ENCODE peak calls at places on chromosomes 4 and X, in ten cellular contexts. H, A, B, C, Q, Y, N, W, P and J are unnamed samples.

GRCh38 chrX:38860106-38861013 is 59.1 kb downstream of the MID1IP1 start:
- DNase-seq in P (no peak), N (no peak), Q (no peak), A (no peak), C (no peak), H (no peak), Y (no peak), W (no peak), B (no peak), J (no peak)

GRCh38 chr4:156378053-156378665 is 424.5 kb upstream of the CTSO start:
- DNase-seq in B (peak), C (peak), W (no peak), N (peak), P (no peak), H (peak), A (peak), Q (peak), Y (peak), J (peak)

GRCh38 chrX:72121381-72121780 is 10.3 kb downstream of the RTL5 start:
- DNase-seq in Y (peak), W (no peak), H (no peak), C (no peak), B (peak), Q (no peak), A (no peak), N (no peak), P (no peak), J (peak)

GRCh38 chr4:41361831-41362646 is 105.3 kb downstream of the UCHL1 start:
- DNase-seq in Y (no peak), W (no peak), H (peak), A (no peak), C (no peak), N (no peak), P (no peak), Q (peak), B (peak), J (peak)

GRCh38 chr4:158938462-158939044 is 164.3 kb upstream of the RAPGEF2 start:
- DNase-seq in B (no peak), P (no peak), H (no peak), C (no peak), W (no peak), N (no peak), Q (no peak), A (no peak), Y (peak), J (peak)

GRCh38 chrX:3651272-3651671 is 62.2 kb downstream of the PRKX start:
- DNase-seq in H (no peak), B (peak), W (no peak), Y (peak), Q (peak), P (no peak), C (no peak), N (peak), A (no peak), J (peak)

GRCh38 chr4:107814758-107815552 is 9.8 kb upstream of the SGMS2 start:
- DNase-seq in Q (no peak), B (no peak), C (no peak), P (no peak), A (no peak), H (no peak), N (no peak), W (no peak), Y (no peak), J (no peak)

GRCh38 chr4:159937595-159937994 is 834.7 kb downstream of the RAPGEF2 start:
- DNase-seq in N (no peak), H (no peak), P (no peak), Y (no peak), A (no peak), C (no peak), B (no peak), W (no peak), Q (no peak), J (no peak)

GRCh38 chrX:80335062-80335830 is 85.0 kb upstream of the TENT5D start:
- DNase-seq in A (peak), P (no peak), C (peak), Q (peak), H (peak), B (peak), W (no peak), Y (no peak), N (no peak), J (peak)

GRCh38 chrX:17020828-17021821 is 74.7 kb downstream of the REPS2 start:
- DNase-seq in B (no peak), P (no peak), H (no peak), A (no peak), N (no peak), Q (no peak), Y (peak), C (no peak), W (no peak), J (peak)

GRCh38 chr4:141763373-141763772 is 127.0 kb downstream of the IL15 start:
- DNase-seq in B (no peak), Q (no peak), Y (no peak), A (no peak), N (no peak), P (no peak), W (no peak), C (no peak), H (no peak), J (no peak)

GRCh38 chr4:48949518-48950207 is 36.4 kb upstream of the CWH43 start:
- DNase-seq in N (no peak), Q (no peak), P (no peak), W (no peak), Y (no peak), A (no peak), B (peak), C (no peak), H (no peak), J (peak)

GRCh38 chr4:2934077-2934812 is 29.0 kb downstream of the NOP14 start:
- DNase-seq in Q (no peak), P (no peak), B (peak), W (peak), N (peak), C (no peak), Y (peak), H (peak), A (no peak), J (peak)

GRCh38 chrX:86002076-86002896 is 45.1 kb downstream of the CHM start:
- DNase-seq in P (peak), B (peak), A (peak), C (peak), H (peak), W (no peak), Q (no peak), N (no peak), Y (peak), J (no peak)

GRCh38 chr4:17762705-17763104 is 18.7 kb downstream of the FAM184B start:
- DNase-seq in C (no peak), A (no peak), W (peak), Q (no peak), N (peak), B (peak), Y (peak), P (no peak), H (no peak), J (peak)

GRCh38 chr4:146981651-146982050 is 36.0 kb upstream of the TTC29 start:
- DNase-seq in Q (no peak), B (no peak), N (no peak), Y (peak), A (no peak), P (no peak), H (peak), C (peak), W (no peak), J (peak)

GRCh38 chr4:149785686-149786431 is 29.8 kb downstream of the IQCM start:
- DNase-seq in W (no peak), A (peak), Y (peak), N (no peak), P (peak), C (no peak), Q (no peak), B (peak), H (no peak), J (peak)

GRCh38 chrX:18537524-18537923 is 112.1 kb downstream of the CDKL5 start:
- DNase-seq in W (no peak), C (no peak), B (no peak), A (no peak), N (no peak), H (no peak), Y (no peak), Q (no peak), P (no peak), J (no peak)
- H3K9ac ChIP-seq in W (no peak), C (no peak), B (no peak), A (no peak), N (no peak), H (no peak), Y (no peak), Q (no peak), P (no peak), J (no peak)

DNA sequence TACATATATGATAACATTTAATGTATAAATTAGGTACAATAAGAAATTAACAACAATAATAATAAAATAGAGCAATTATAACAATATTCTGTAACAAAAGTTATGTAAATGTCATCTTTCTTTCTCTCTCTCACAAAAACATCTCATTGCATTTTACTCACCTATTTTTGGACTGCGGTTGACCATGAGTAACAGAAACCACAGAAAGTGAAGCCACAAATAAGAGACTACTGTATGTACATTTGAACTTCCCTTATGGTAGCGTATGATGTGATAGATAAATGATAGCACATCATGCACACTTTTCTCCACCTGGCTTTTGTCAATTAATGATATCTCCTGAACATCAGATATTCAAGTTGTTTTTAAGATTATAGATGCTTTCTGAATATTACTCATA is 80.5 kb downstream of the HNRNPD start:
- DNase-seq in W (no peak), B (no peak), A (no peak), Y (no peak), P (no peak), H (no peak), C (no peak), Q (no peak), N (peak), J (no peak)
- H3K9ac ChIP-seq in W (no peak), B (no peak), A (no peak), Y (no peak), P (no peak), H (no peak), C (no peak), Q (no peak), N (no peak), J (no peak)

GRCh38 chr4:8277356-8278008 is 7.9 kb downstream of the HTRA3 start:
- DNase-seq in A (no peak), Q (no peak), Y (no peak), B (no peak), P (no peak), N (no peak), H (no peak), W (no peak), C (no peak), J (no peak)
- H3K9ac ChIP-seq in A (no peak), Q (no peak), Y (no peak), B (no peak), P (no peak), N (no peak), H (no peak), W (no peak), C (no peak), J (no peak)

GRCh38 chrX:54496517-54496852 is 451 bp upstream of the FGD1 start:
- DNase-seq in B (no peak), W (no peak), A (no peak), H (no peak), P (no peak), C (no peak), Q (no peak), Y (no peak), N (no peak), J (no peak)

GRCh38 chrX:54494970-54495813 is 842 bp downstream of the FGD1 start:
- DNase-seq in N (no peak), Q (peak), P (no peak), B (peak), H (peak), C (no peak), A (no peak), W (no peak), Y (peak), J (peak)

GRCh38 chrX:54496936-54497335 is 902 bp upstream of the FGD1 start:
- DNase-seq in Y (no peak), C (no peak), B (no peak), W (no peak), A (no peak), N (no peak), P (no peak), Q (no peak), H (no peak), J (no peak)

GRCh38 chrX:54494166-54494969 is 1.7 kb downstream of the FGD1 start:
- DNase-seq in H (no peak), A (no peak), P (no peak), C (no peak), W (no peak), N (no peak), Y (peak), Q (no peak), B (no peak), J (peak)

DNA sequence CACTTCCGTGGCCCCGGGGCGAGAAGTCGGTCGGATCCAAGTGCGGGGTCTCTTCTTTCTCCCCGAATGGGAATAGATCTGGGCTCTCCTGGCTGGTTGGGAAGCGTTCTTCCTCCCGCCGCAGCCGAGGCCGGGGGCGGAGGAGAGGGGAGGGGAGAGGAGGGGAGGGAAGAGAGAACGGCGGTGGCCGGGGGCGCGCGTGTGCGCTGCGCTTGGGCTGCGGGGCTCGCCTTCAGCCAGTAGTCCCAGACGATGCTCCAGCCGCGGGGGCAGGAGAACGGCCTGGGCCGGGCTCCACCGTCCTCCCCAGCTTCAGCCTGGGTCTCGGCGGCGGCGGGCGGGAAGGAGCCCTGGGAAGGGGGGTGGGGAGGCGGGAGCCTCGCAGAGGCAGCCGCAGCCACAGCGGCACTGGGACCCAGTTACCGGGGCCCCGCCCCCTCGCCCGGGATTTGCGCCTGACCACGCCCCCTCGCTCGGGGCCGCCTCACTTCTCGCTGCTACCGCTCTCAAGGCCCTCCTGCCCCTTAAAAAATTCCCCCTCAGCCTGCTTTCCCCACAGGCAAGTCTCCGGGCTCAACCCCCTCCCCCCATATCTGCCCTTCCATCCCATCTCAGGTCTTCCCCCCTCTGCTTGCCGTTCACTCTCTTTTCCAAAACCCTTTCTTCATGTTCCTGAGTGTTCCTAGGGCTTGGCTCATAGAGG is at the start of gene FGD1:
- DNase-seq in P (no peak), A (peak), W (peak), H (peak), N (no peak), B (peak), Y (peak), C (peak), Q (peak), J (peak)
- H3K9ac ChIP-seq in P (peak), A (peak), W (no peak), H (peak), N (no peak), B (peak), Y (peak), C (peak), Q (peak), J (peak)

GRCh38 chr4:88158038-88158359 is 440 bp downstream of the ABCG2 start:
- DNase-seq in Q (no peak), H (no peak), B (no peak), A (no peak), W (no peak), C (no peak), N (no peak), Y (no peak), P (no peak), J (no peak)
- H3K9ac ChIP-seq in Q (no peak), H (no peak), B (no peak), A (no peak), W (no peak), C (no peak), N (no peak), Y (no peak), P (no peak), J (peak)

GRCh38 chrX:10173331-10173900 is 16.6 kb downstream of the CLCN4 start:
- DNase-seq in N (no peak), H (peak), Y (peak), B (no peak), Q (no peak), C (peak), P (peak), W (no peak), A (peak), J (peak)
- H3K9ac ChIP-seq in N (no peak), H (no peak), Y (no peak), B (no peak), Q (no peak), C (no peak), P (no peak), W (no peak), A (peak), J (peak)

GRCh38 chr4:123622572-123622971 is 226.0 kb downstream of the SPRY1 start:
- DNase-seq in Q (no peak), A (no peak), B (no peak), N (no peak), W (no peak), C (no peak), P (no peak), Y (no peak), H (no peak), J (no peak)

GRCh38 chr4:123619326-123619725 is 222.7 kb downstream of the SPRY1 start:
- DNase-seq in A (no peak), B (no peak), Y (no peak), P (no peak), H (no peak), C (no peak), N (no peak), Q (no peak), W (no peak), J (no peak)

GRCh38 chr4:123619895-123620294 is 223.3 kb downstream of the SPRY1 start:
- DNase-seq in Q (no peak), P (no peak), N (no peak), C (no peak), H (no peak), W (no peak), Y (no peak), A (no peak), B (no peak), J (no peak)

GRCh38 chr4:123623611-123624010 is 227.0 kb downstream of the SPRY1 start:
- DNase-seq in H (no peak), A (no peak), Q (no peak), W (no peak), N (no peak), B (no peak), P (no peak), Y (no peak), C (no peak), J (no peak)

DNA sequence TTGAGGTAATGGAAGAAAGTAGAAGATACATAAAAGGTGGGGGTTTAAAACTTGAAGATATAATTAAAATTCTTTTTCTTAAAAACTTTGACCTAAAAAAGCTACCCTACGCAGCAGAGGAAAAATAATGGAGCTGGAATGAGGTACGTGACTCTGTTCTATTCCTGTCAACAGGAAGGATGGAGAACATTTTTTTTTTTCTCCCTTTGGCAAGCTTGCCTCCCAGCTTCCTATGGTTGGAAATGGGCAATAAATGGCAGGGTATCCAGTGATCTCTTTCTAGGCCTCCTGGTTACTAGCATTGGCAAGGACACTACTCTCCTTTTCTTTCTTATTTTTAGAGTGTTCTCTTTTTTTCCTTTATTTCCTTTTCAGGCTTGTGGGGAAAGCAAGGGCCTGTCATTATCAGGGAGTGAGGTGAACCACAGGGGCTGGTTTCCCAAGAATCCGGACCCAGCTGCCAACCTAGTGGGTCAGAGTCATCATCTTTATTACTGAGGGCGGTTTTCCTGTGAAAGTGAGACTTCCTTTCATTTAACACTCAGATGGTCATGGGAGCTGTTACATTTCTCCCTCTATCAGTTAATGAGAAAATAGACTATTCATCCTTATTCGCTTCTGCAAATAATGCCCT is 224.6 kb downstream of the SPRY1 start:
- DNase-seq in C (no peak), P (no peak), N (no peak), A (no peak), W (peak), B (no peak), H (no peak), Q (no peak), Y (no peak), J (no peak)
- H3K9ac ChIP-seq in C (no peak), P (no peak), N (no peak), A (no peak), W (no peak), B (no peak), H (no peak), Q (no peak), Y (no peak), J (no peak)

GRCh38 chrX:106802388-106803275 is at the start of gene TBC1D8B:
- DNase-seq in C (peak), P (peak), A (peak), B (peak), N (no peak), Q (peak), W (no peak), Y (peak), H (peak), J (peak)

GRCh38 chrX:106802063-106802387 is 448 bp upstream of the TBC1D8B start:
- DNase-seq in P (no peak), Y (no peak), H (peak), A (no peak), N (no peak), Q (no peak), B (no peak), W (no peak), C (peak), J (peak)
- H3K9ac ChIP-seq in P (peak), Y (peak), H (no peak), A (peak), N (no peak), Q (no peak), B (peak), W (no peak), C (no peak), J (peak)

GRCh38 chr4:76948441-76949292 is 885 bp upstream of the SEPTIN11 start:
- DNase-seq in W (no peak), A (peak), H (peak), P (no peak), Q (peak), C (peak), Y (peak), N (peak), B (peak), J (peak)
- H3K9ac ChIP-seq in W (no peak), A (peak), H (no peak), P (peak), Q (peak), C (peak), Y (peak), N (peak), B (peak), J (peak)

GRCh38 chr4:130563185-130563890 is 1467.4 kb downstream of the C4orf33 start:
- DNase-seq in C (peak), W (no peak), H (peak), N (no peak), Q (peak), B (peak), A (peak), Y (peak), P (peak), J (peak)

GRCh38 chr4:130568746-130569145 is 1472.8 kb downstream of the C4orf33 start:
- DNase-seq in C (no peak), A (no peak), B (no peak), H (no peak), P (no peak), W (no peak), Y (no peak), Q (no peak), N (no peak), J (no peak)

GRCh38 chr4:130559268-130559667 is 1463.3 kb downstream of the C4orf33 start:
- DNase-seq in A (no peak), H (no peak), Q (no peak), B (no peak), W (no peak), C (no peak), P (no peak), N (no peak), Y (peak), J (no peak)

GRCh38 chr4:130563891-130564418 is 1468.0 kb downstream of the C4orf33 start:
- DNase-seq in H (no peak), B (no peak), Y (no peak), C (no peak), N (no peak), P (no peak), A (no peak), W (no peak), Q (no peak), J (no peak)
- H3K9ac ChIP-seq in H (no peak), B (no peak), Y (no peak), C (no peak), N (no peak), P (no peak), A (no peak), W (no peak), Q (no peak), J (no peak)